ENCODE peak calls at places on chromosomes 2 and 18, in seven cellular contexts. C is colonic mucosa, Q is non-pigmented ciliary epithelial cell, W is progenitor cell of endocrine pancreas, S is endothelial cell, Y is ascending aorta, Z is SW 1271. M is an unnamed sample.

GRCh38 chr2:64173156-64174135 is 29.2 kb upstream of the PELI1 start:
- DNase-seq in Y (no peak), W (no peak), S (no peak), Q (no peak), C (no peak), Z (no peak), M (no peak)

GRCh38 chr18:46751882-46752281 is 5.0 kb downstream of the ST8SIA5 start:
- DNase-seq in W (no peak), Y (no peak), Q (no peak), S (no peak), Z (no peak), C (no peak), M (no peak)

GRCh38 chr18:13258792-13259385 is 40.3 kb downstream of the LDLRAD4 start:
- DNase-seq in Q (no peak), Y (no peak), Z (no peak), W (no peak), C (no peak), S (no peak), M (no peak)

GRCh38 chr18:76367168-76367785 is 127.8 kb downstream of the ZNF516 start:
- DNase-seq in Q (no peak), Z (no peak), C (no peak), Y (no peak), W (no peak), S (no peak), M (no peak)

GRCh38 chr18:5620284-5620683 is 76.5 kb upstream of the EPB41L3 start:
- DNase-seq in W (no peak), S (no peak), Z (no peak), Y (no peak), C (no peak), Q (no peak), M (no peak)

GRCh38 chr2:199471443-199472057 is 13.8 kb upstream of the SATB2 start:
- DNase-seq in Q (no peak), Y (no peak), S (peak), W (peak), Z (no peak), C (peak), M (no peak)

GRCh38 chr2:230564805-230565779 is 147.6 kb upstream of the CAB39 start:
- DNase-seq in Z (no peak), Q (no peak), S (no peak), C (no peak), Y (no peak), W (no peak), M (no peak)

GRCh38 chr2:7748717-7749415 is 831.7 kb downstream of the RNF144A start:
- DNase-seq in W (no peak), Y (no peak), Z (no peak), S (no peak), C (no peak), Q (no peak), M (no peak)

GRCh38 chr2:120591572-120591971 is 144.1 kb upstream of the GLI2 start:
- DNase-seq in C (no peak), S (no peak), Z (no peak), W (no peak), Y (no peak), Q (no peak), M (no peak)